ENCODE peak calls at places on chromosomes 2 and 18, in five cellular contexts. One of them, this sample, is unnamed.

GRCh38 chr2:69946351-69947077 is 14.9 kb downstream of the ASPRV1 start:
- DNase-seq in endodermal cell: no peak
- DNase-seq in AG04450: no peak
- DNase-seq in body of pancreas: no peak
- DNase-seq in neuronal stem cell: no peak
- DNase-seq in this sample: peak; percentile 41

GRCh38 chr2:73243884-73244570 is 9.9 kb downstream of the CCT7 start:
- DNase-seq in endodermal cell: peak; percentile 53
- DNase-seq in AG04450: no peak
- DNase-seq in body of pancreas: no peak
- DNase-seq in neuronal stem cell: no peak
- DNase-seq in this sample: peak; percentile 72

GRCh38 chr2:213188533-213188867 is 37.1 kb upstream of the IKZF2 start:
- DNase-seq in endodermal cell: no peak
- DNase-seq in AG04450: no peak
- DNase-seq in body of pancreas: no peak
- DNase-seq in neuronal stem cell: no peak
- DNase-seq in this sample: no peak

GRCh38 chr2:238003234-238004032 is 36.6 kb downstream of the UBE2F start:
- DNase-seq in endodermal cell: no peak
- DNase-seq in AG04450: no peak
- DNase-seq in body of pancreas: no peak
- DNase-seq in neuronal stem cell: no peak
- DNase-seq in this sample: no peak

GRCh38 chr18:48136544-48137353 is 206.3 kb upstream of the SMAD2 start:
- DNase-seq in endodermal cell: peak; percentile 68
- DNase-seq in AG04450: no peak
- DNase-seq in body of pancreas: peak; percentile 27
- DNase-seq in neuronal stem cell: no peak
- DNase-seq in this sample: no peak

GRCh38 chr2:2033691-2034090 is 289.4 kb upstream of the PXDN start:
- DNase-seq in endodermal cell: no peak
- DNase-seq in AG04450: no peak
- DNase-seq in body of pancreas: no peak
- DNase-seq in neuronal stem cell: no peak
- DNase-seq in this sample: no peak

GRCh38 chr2:149399934-149400615 is 69.7 kb downstream of the LYPD6 start:
- DNase-seq in endodermal cell: no peak
- DNase-seq in AG04450: no peak
- DNase-seq in body of pancreas: no peak
- DNase-seq in neuronal stem cell: no peak
- DNase-seq in this sample: no peak

GRCh38 chr2:215299337-215299859 is 12.5 kb upstream of the ATIC start:
- DNase-seq in endodermal cell: no peak
- DNase-seq in AG04450: no peak
- DNase-seq in body of pancreas: no peak
- DNase-seq in neuronal stem cell: no peak
- DNase-seq in this sample: no peak

GRCh38 chr18:3596324-3597158 is 146.6 kb downstream of the TGIF1 start:
- DNase-seq in endodermal cell: peak; percentile 74
- DNase-seq in AG04450: no peak
- DNase-seq in body of pancreas: no peak
- DNase-seq in neuronal stem cell: no peak
- DNase-seq in this sample: no peak

GRCh38 chr2:238484522-238485452 is 58.1 kb downstream of the ASB1 start:
- DNase-seq in endodermal cell: no peak
- DNase-seq in AG04450: no peak
- DNase-seq in body of pancreas: no peak
- DNase-seq in neuronal stem cell: no peak
- DNase-seq in this sample: no peak

GRCh38 chr2:60047347-60047746 is 506.1 kb downstream of the BCL11A start:
- DNase-seq in endodermal cell: no peak
- DNase-seq in AG04450: no peak
- DNase-seq in body of pancreas: no peak
- DNase-seq in neuronal stem cell: no peak
- DNase-seq in this sample: no peak

GRCh38 chr2:32627901-32628645 is at the start of gene TTC27:
- DNase-seq in endodermal cell: peak; percentile 98
- DNase-seq in AG04450: peak; percentile 86
- DNase-seq in body of pancreas: peak; percentile 96
- DNase-seq in neuronal stem cell: peak; percentile 75
- DNase-seq in this sample: peak; percentile 84

GRCh38 chr2:32623311-32623706 is 4.5 kb upstream of the TTC27 start:
- DNase-seq in endodermal cell: no peak
- DNase-seq in AG04450: no peak
- DNase-seq in body of pancreas: no peak
- DNase-seq in neuronal stem cell: no peak
- DNase-seq in this sample: no peak

GRCh38 chr2:32624813-32625212 is 3.0 kb upstream of the TTC27 start:
- DNase-seq in endodermal cell: no peak
- DNase-seq in AG04450: no peak
- DNase-seq in body of pancreas: no peak
- DNase-seq in neuronal stem cell: no peak
- DNase-seq in this sample: no peak

GRCh38 chr2:32626591-32627221 is 1.1 kb upstream of the TTC27 start:
- DNase-seq in endodermal cell: peak; percentile 63
- DNase-seq in AG04450: no peak
- DNase-seq in body of pancreas: no peak
- DNase-seq in neuronal stem cell: no peak
- DNase-seq in this sample: no peak

GRCh38 chr2:32627441-32627900 is 379 bp upstream of the TTC27 start:
- DNase-seq in endodermal cell: no peak
- DNase-seq in AG04450: peak; percentile 7
- DNase-seq in body of pancreas: peak; percentile 54
- DNase-seq in neuronal stem cell: peak; percentile 29
- DNase-seq in this sample: no peak
- H3K27ac ChIP-seq in endodermal cell: no peak overlapping the region
- H3K27ac ChIP-seq in AG04450: no peak overlapping the region
- H3K27ac ChIP-seq in body of pancreas: peak overlapping the region; percentile 53
- H3K27ac ChIP-seq in neuronal stem cell: no peak overlapping the region
- H3K27ac ChIP-seq in this sample: no peak overlapping the region

DNA sequence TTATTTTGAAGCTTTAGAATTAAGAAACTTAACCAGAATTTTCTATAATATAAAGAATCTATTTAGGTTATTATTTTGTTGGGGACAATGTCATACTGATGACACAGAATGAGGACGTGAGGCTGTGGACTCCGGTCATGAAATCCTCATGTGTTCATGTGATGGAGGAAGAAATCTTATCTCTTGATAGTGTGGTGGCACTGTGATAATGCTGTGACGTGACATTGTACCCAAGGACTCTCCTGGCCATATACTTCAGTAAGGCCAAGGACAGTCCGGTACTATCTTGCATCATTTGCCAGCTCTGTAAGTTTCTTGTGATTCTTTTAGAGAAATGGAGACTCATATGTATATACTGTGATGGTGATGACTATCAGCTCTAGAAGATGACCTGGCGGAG is 59.1 kb downstream of the SLC9A2 start:
- DNase-seq in endodermal cell: no peak
- DNase-seq in AG04450: no peak
- DNase-seq in body of pancreas: no peak
- DNase-seq in neuronal stem cell: no peak
- DNase-seq in this sample: no peak
- H3K27ac ChIP-seq in endodermal cell: no peak overlapping the region
- H3K27ac ChIP-seq in AG04450: no peak overlapping the region
- H3K27ac ChIP-seq in body of pancreas: no peak overlapping the region
- H3K27ac ChIP-seq in neuronal stem cell: no peak overlapping the region
- H3K27ac ChIP-seq in this sample: peak overlapping the region; percentile 26

GRCh38 chr2:241728627-241729026 is 5.8 kb upstream of the D2HGDH start:
- DNase-seq in endodermal cell: no peak
- DNase-seq in AG04450: no peak
- DNase-seq in body of pancreas: no peak
- DNase-seq in neuronal stem cell: no peak
- DNase-seq in this sample: no peak
- H3K27ac ChIP-seq in endodermal cell: no peak overlapping the region
- H3K27ac ChIP-seq in AG04450: no peak overlapping the region
- H3K27ac ChIP-seq in body of pancreas: no peak overlapping the region
- H3K27ac ChIP-seq in neuronal stem cell: no peak overlapping the region
- H3K27ac ChIP-seq in this sample: no peak overlapping the region

GRCh38 chr2:46050027-46050426 is 247.2 kb upstream of the EPAS1 start:
- DNase-seq in endodermal cell: no peak
- DNase-seq in AG04450: no peak
- DNase-seq in body of pancreas: no peak
- DNase-seq in neuronal stem cell: no peak
- DNase-seq in this sample: no peak
- H3K27ac ChIP-seq in endodermal cell: no peak overlapping the region
- H3K27ac ChIP-seq in AG04450: no peak overlapping the region
- H3K27ac ChIP-seq in body of pancreas: no peak overlapping the region
- H3K27ac ChIP-seq in neuronal stem cell: no peak overlapping the region
- H3K27ac ChIP-seq in this sample: no peak overlapping the region

DNA sequence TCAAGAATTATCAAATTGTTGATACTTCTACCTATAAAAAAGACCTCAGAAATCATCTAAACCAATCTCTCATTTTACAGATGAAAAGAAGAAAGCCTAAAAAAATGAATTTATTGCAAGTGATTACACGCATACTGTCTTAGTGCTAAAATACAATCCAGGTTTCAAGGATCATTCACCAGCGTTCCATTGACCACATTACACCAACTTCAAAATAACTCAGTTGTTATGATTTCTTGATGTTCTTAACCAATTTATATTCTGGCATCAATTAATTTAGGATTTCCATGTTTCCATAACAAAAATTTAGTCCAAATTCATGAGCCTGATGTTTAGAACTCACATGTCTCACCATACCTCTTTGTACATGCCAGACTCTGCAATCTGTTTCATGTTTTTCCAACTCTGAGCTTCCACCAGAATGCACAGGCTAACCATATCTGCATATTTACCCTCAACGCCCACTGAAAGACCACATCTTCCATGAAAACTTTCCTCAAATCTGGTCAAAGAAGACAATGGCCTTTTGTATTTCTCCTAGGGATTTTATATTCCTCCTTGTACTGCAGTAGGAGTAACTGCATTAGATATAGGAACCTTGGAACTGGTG is 2.1 kb upstream of the INSIG2 start:
- DNase-seq in endodermal cell: no peak
- DNase-seq in AG04450: no peak
- DNase-seq in body of pancreas: no peak
- DNase-seq in neuronal stem cell: no peak
- DNase-seq in this sample: no peak
- H3K27ac ChIP-seq in endodermal cell: no peak overlapping the region
- H3K27ac ChIP-seq in AG04450: no peak overlapping the region
- H3K27ac ChIP-seq in body of pancreas: peak overlapping the region; percentile 5
- H3K27ac ChIP-seq in neuronal stem cell: no peak overlapping the region
- H3K27ac ChIP-seq in this sample: no peak overlapping the region

DNA sequence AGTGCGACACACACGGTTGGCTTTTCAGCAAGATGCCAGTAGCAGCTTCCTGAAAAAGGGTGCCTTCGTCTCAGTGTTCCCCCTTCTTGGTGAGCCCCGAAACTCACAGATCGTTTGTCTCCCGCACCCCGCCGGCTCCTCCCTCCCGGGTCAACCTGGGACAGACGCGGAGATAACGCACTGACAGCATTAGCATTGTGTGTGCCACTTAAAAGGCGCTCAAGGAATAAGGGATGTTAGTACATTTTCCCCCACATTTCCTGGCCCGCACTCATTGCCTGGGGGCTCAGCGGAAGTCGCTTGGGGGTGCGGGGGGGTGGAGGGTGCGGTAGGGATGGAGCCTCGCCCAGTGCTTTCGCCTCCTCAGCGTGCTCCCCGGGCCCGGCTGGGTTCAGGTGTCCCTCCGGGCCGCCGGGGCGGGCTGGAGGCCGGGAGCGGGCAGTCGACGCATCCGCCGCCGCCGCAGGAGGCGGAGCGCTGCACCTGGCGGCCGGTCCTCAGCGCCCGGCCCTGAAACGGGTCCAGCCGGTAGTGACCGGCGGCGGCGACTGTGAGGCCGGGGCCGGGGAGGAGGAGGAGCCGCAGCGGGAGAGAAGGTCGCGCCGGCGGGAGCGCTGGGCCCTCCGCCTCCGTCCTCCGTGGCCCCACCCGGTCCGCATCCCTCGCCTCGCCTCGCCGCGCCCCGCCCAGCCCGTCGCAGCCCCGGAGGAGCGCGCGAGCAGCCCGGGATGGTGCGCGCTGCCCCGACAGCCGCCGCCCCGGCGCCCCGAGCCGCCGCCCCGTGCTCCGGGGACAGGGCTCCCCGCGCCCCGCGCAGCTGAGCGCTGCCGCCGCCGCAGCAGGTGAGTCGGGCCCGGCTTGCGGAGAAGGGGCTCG is at the start of gene MFSD6:
- DNase-seq in endodermal cell: peak; percentile 79
- DNase-seq in AG04450: no peak
- DNase-seq in body of pancreas: peak; percentile 66
- DNase-seq in neuronal stem cell: peak; percentile 40
- DNase-seq in this sample: no peak
- H3K27ac ChIP-seq in endodermal cell: no peak within 1 kb of the TSS
- H3K27ac ChIP-seq in AG04450: no peak within 1 kb of the TSS
- H3K27ac ChIP-seq in body of pancreas: peak within 1 kb of the TSS; percentile 88
- H3K27ac ChIP-seq in neuronal stem cell: no peak within 1 kb of the TSS
- H3K27ac ChIP-seq in this sample: peak within 1 kb of the TSS; percentile 42

GRCh38 chr2:121419081-121419699 is 111.5 kb upstream of the RNU4ATAC start:
- DNase-seq in endodermal cell: no peak
- DNase-seq in AG04450: no peak
- DNase-seq in body of pancreas: no peak
- DNase-seq in neuronal stem cell: no peak
- DNase-seq in this sample: no peak
- H3K27ac ChIP-seq in endodermal cell: no peak overlapping the region
- H3K27ac ChIP-seq in AG04450: no peak overlapping the region
- H3K27ac ChIP-seq in body of pancreas: no peak overlapping the region
- H3K27ac ChIP-seq in neuronal stem cell: no peak overlapping the region
- H3K27ac ChIP-seq in this sample: no peak overlapping the region

This sample was measured in epithelial cell of prostate.